ENCODE peak calls at places on chromosome 2, in four cellular contexts. One of them, this sample, is unnamed.

GRCh38 chr2:5791371-5791770 is 99.2 kb downstream of the SOX11 start:
- DNase-seq in left lung: no peak
- DNase-seq in neuronal stem cell: no peak
- DNase-seq in WERI-Rb-1: no peak
- DNase-seq in this sample: no peak

GRCh38 chr2:18834341-18834740 is 245.0 kb upstream of the NT5C1B start:
- DNase-seq in left lung: no peak
- DNase-seq in neuronal stem cell: no peak
- DNase-seq in WERI-Rb-1: no peak
- DNase-seq in this sample: peak; percentile 45

GRCh38 chr2:170276926-170277571 is 99.1 kb downstream of the MYO3B start:
- DNase-seq in left lung: no peak
- DNase-seq in neuronal stem cell: no peak
- DNase-seq in WERI-Rb-1: no peak
- DNase-seq in this sample: no peak

GRCh38 chr2:136362676-136363390 is 244.9 kb upstream of the CXCR4 start:
- DNase-seq in left lung: no peak
- DNase-seq in neuronal stem cell: no peak
- DNase-seq in WERI-Rb-1: no peak
- DNase-seq in this sample: peak; percentile 44

GRCh38 chr2:6421094-6421493 is 444.6 kb downstream of the CMPK2 start:
- DNase-seq in left lung: no peak
- DNase-seq in neuronal stem cell: no peak
- DNase-seq in WERI-Rb-1: no peak
- DNase-seq in this sample: no peak

GRCh38 chr2:164934790-164935466 is 20.4 kb downstream of the SLC38A11 start:
- DNase-seq in left lung: no peak
- DNase-seq in neuronal stem cell: no peak
- DNase-seq in WERI-Rb-1: no peak
- DNase-seq in this sample: no peak

GRCh38 chr2:223549215-223549614 is 52.9 kb downstream of the SCG2 start:
- DNase-seq in left lung: no peak
- DNase-seq in neuronal stem cell: no peak
- DNase-seq in WERI-Rb-1: no peak
- DNase-seq in this sample: peak; percentile 84

GRCh38 chr2:68284896-68285295 is 32.6 kb upstream of the PPP3R1 start:
- DNase-seq in left lung: no peak
- DNase-seq in neuronal stem cell: no peak
- DNase-seq in WERI-Rb-1: no peak
- DNase-seq in this sample: no peak

GRCh38 chr2:160736629-160737028 is 243.0 kb upstream of the RBMS1 start:
- DNase-seq in left lung: no peak
- DNase-seq in neuronal stem cell: no peak
- DNase-seq in WERI-Rb-1: no peak
- DNase-seq in this sample: no peak

GRCh38 chr2:141362311-141362710 is 768.5 kb downstream of the LRP1B start:
- DNase-seq in left lung: no peak
- DNase-seq in neuronal stem cell: no peak
- DNase-seq in WERI-Rb-1: no peak
- DNase-seq in this sample: no peak

GRCh38 chr2:205011031-205011430 is 465.8 kb downstream of the PARD3B start:
- DNase-seq in left lung: no peak
- DNase-seq in neuronal stem cell: no peak
- DNase-seq in WERI-Rb-1: peak; percentile 71
- DNase-seq in this sample: no peak

GRCh38 chr2:138445227-138445626 is 56.3 kb upstream of the SPOPL start:
- DNase-seq in left lung: no peak
- DNase-seq in neuronal stem cell: no peak
- DNase-seq in WERI-Rb-1: no peak
- DNase-seq in this sample: no peak

GRCh38 chr2:62458206-62459035 is 47.6 kb downstream of the TMEM17 start:
- DNase-seq in left lung: no peak
- DNase-seq in neuronal stem cell: no peak
- DNase-seq in WERI-Rb-1: no peak
- DNase-seq in this sample: peak; percentile 53

GRCh38 chr2:129191530-129191929 is 787.9 kb upstream of the RAB6C start:
- DNase-seq in left lung: no peak
- DNase-seq in neuronal stem cell: peak; percentile 12
- DNase-seq in WERI-Rb-1: no peak
- DNase-seq in this sample: peak; percentile 73

GRCh38 chr2:165870346-165870745 is 76.3 kb upstream of the GALNT3 start:
- DNase-seq in left lung: no peak
- DNase-seq in neuronal stem cell: no peak
- DNase-seq in WERI-Rb-1: no peak
- DNase-seq in this sample: no peak

GRCh38 chr2:209901187-209901586 is 101.3 kb upstream of the RPE start:
- DNase-seq in left lung: no peak
- DNase-seq in neuronal stem cell: no peak
- DNase-seq in WERI-Rb-1: no peak
- DNase-seq in this sample: no peak

GRCh38 chr2:7288484-7288883 is 371.3 kb downstream of the RNF144A start:
- DNase-seq in left lung: no peak
- DNase-seq in neuronal stem cell: no peak
- DNase-seq in WERI-Rb-1: no peak
- DNase-seq in this sample: peak; percentile 79

GRCh38 chr2:45713126-45713525 is 61.7 kb downstream of the PRKCE start:
- DNase-seq in left lung: no peak
- DNase-seq in neuronal stem cell: no peak
- DNase-seq in WERI-Rb-1: no peak
- DNase-seq in this sample: no peak

GRCh38 chr2:109612991-109613921 is 510 bp downstream of the SEPTIN10 start:
- DNase-seq in left lung: no peak
- DNase-seq in neuronal stem cell: no peak
- DNase-seq in WERI-Rb-1: no peak
- DNase-seq in this sample: no peak

GRCh38 chr2:191545361-191545760 is 132.6 kb upstream of the NABP1 start:
- DNase-seq in left lung: no peak
- DNase-seq in neuronal stem cell: no peak
- DNase-seq in WERI-Rb-1: no peak
- DNase-seq in this sample: no peak

GRCh38 chr2:42234056-42234455 is 64.9 kb downstream of the EML4 start:
- DNase-seq in left lung: no peak
- DNase-seq in neuronal stem cell: no peak
- DNase-seq in WERI-Rb-1: no peak
- DNase-seq in this sample: no peak

GRCh38 chr2:99682280-99683060 is 192.7 kb upstream of the REV1 start:
- DNase-seq in left lung: no peak
- DNase-seq in neuronal stem cell: no peak
- DNase-seq in WERI-Rb-1: peak; percentile 31
- DNase-seq in this sample: no peak

GRCh38 chr2:138017824-138018223 is 53.6 kb downstream of the HNMT start:
- DNase-seq in left lung: no peak
- DNase-seq in neuronal stem cell: no peak
- DNase-seq in WERI-Rb-1: no peak
- DNase-seq in this sample: no peak

GRCh38 chr2:105447476-105447875 is 48.6 kb upstream of the FHL2 start:
- DNase-seq in left lung: no peak
- DNase-seq in neuronal stem cell: no peak
- DNase-seq in WERI-Rb-1: no peak
- DNase-seq in this sample: no peak

GRCh38 chr2:188647671-188648070 is 326.5 kb upstream of the COL3A1 start:
- DNase-seq in left lung: no peak
- DNase-seq in neuronal stem cell: no peak
- DNase-seq in WERI-Rb-1: no peak
- DNase-seq in this sample: no peak

GRCh38 chr2:187689372-187689771 is 135.1 kb upstream of the TFPI start:
- DNase-seq in left lung: no peak
- DNase-seq in neuronal stem cell: no peak
- DNase-seq in WERI-Rb-1: no peak
- DNase-seq in this sample: no peak

GRCh38 chr2:239366740-239367139 is 34.1 kb downstream of the HDAC4 start:
- DNase-seq in left lung: no peak
- DNase-seq in neuronal stem cell: no peak
- DNase-seq in WERI-Rb-1: no peak
- DNase-seq in this sample: no peak

GRCh38 chr2:231455890-231456289 is 8.4 kb downstream of the NCL start:
- DNase-seq in left lung: no peak
- DNase-seq in neuronal stem cell: no peak
- DNase-seq in WERI-Rb-1: no peak
- DNase-seq in this sample: no peak

GRCh38 chr2:128036748-128037607 is 9.1 kb upstream of the SAP130 start:
- DNase-seq in left lung: no peak
- DNase-seq in neuronal stem cell: no peak
- DNase-seq in WERI-Rb-1: no peak
- DNase-seq in this sample: no peak

GRCh38 chr2:188130317-188130716 is 161.4 kb upstream of the GULP1 start:
- DNase-seq in left lung: no peak
- DNase-seq in neuronal stem cell: no peak
- DNase-seq in WERI-Rb-1: no peak
- DNase-seq in this sample: no peak

GRCh38 chr2:46993501-46993900 is 77.9 kb upstream of the MCFD2 start:
- DNase-seq in left lung: no peak
- DNase-seq in neuronal stem cell: no peak
- DNase-seq in WERI-Rb-1: no peak
- DNase-seq in this sample: no peak
- H3K36me3 ChIP-seq in left lung: peaks cover 7% of the 10 kb centered on the region
- H3K36me3 ChIP-seq in neuronal stem cell: peaks cover 25% of the 10 kb centered on the region
- H3K36me3 ChIP-seq in WERI-Rb-1: peaks cover 9% of the 10 kb centered on the region
- H3K36me3 ChIP-seq in this sample: peaks cover 26% of the 10 kb centered on the region

GRCh38 chr2:103123516-103123915 is 361.7 kb downstream of the TMEM182 start:
- DNase-seq in left lung: no peak
- DNase-seq in neuronal stem cell: no peak
- DNase-seq in WERI-Rb-1: no peak
- DNase-seq in this sample: no peak

GRCh38 chr2:103119352-103119751 is 357.5 kb downstream of the TMEM182 start:
- DNase-seq in left lung: no peak
- DNase-seq in neuronal stem cell: no peak
- DNase-seq in WERI-Rb-1: no peak
- DNase-seq in this sample: no peak

GRCh38 chr2:103121106-103121505 is 359.3 kb downstream of the TMEM182 start:
- DNase-seq in left lung: no peak
- DNase-seq in neuronal stem cell: no peak
- DNase-seq in WERI-Rb-1: no peak
- DNase-seq in this sample: no peak
- H3K4me3 ChIP-seq in left lung: no peak overlapping the region
- H3K4me3 ChIP-seq in neuronal stem cell: no peak overlapping the region
- H3K4me3 ChIP-seq in WERI-Rb-1: no peak overlapping the region
- H3K4me3 ChIP-seq in this sample: no peak overlapping the region

GRCh38 chr2:237343993-237344392 is 70.0 kb downstream of the COL6A3 start:
- DNase-seq in left lung: no peak
- DNase-seq in neuronal stem cell: no peak
- DNase-seq in WERI-Rb-1: no peak
- DNase-seq in this sample: no peak
- H3K36me3 ChIP-seq in left lung: no peaks in the 10 kb centered on the region
- H3K36me3 ChIP-seq in neuronal stem cell: no peaks in the 10 kb centered on the region
- H3K36me3 ChIP-seq in WERI-Rb-1: no peaks in the 10 kb centered on the region
- H3K36me3 ChIP-seq in this sample: no peaks in the 10 kb centered on the region

DNA sequence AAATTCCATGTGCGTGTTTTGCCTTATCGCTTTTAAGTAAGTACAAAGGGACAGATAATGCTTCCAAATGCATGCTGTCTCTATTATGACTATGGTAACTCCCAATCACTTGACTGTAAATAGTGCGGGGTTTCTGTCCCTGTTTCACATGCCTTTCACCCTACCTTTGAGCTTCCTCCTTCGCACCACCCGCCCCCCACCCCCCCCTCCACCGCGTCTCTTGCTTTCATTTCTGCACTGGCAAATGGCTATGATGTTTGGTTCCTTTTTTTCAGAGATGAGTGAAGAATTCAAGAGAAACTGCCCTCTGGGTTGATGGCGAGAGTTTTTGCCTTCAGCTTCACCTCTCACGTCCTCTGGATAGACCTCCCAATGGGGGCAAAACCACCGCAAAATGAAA is 25.0 kb upstream of the SPP2 start:
- DNase-seq in left lung: no peak
- DNase-seq in neuronal stem cell: no peak
- DNase-seq in WERI-Rb-1: no peak
- DNase-seq in this sample: no peak
- H3K4me3 ChIP-seq in left lung: no peak overlapping the region
- H3K4me3 ChIP-seq in neuronal stem cell: no peak overlapping the region
- H3K4me3 ChIP-seq in WERI-Rb-1: peak overlapping the region; percentile 30
- H3K4me3 ChIP-seq in this sample: peak overlapping the region; percentile 7

This sample was measured in keratinocyte.